ENCODE peak calls at places on chromosomes 2 and 18, in four cellular contexts. O is AG09309, F is neural crest cell, R is mammary epithelial cell. U is an unnamed sample.

GRCh38 chr2:229910832-229911412 is 10.9 kb downstream of the TRIP12 start:
- DNase-seq in O (no peak), F (no peak), R (peak), U (no peak)

GRCh38 chr2:101113441-101114267 is 37.5 kb downstream of the TBC1D8 start:
- DNase-seq in O (peak), F (no peak), R (peak), U (no peak)

GRCh38 chr2:48940606-48941005 is 185.1 kb upstream of the LHCGR start:
- DNase-seq in O (no peak), F (no peak), R (no peak), U (no peak)

GRCh38 chr2:132479140-132479539 is 62.5 kb downstream of the GPR39 start:
- DNase-seq in O (no peak), F (no peak), R (no peak), U (no peak)

GRCh38 chr2:168118733-168119518 is 128.5 kb downstream of the STK39 start:
- DNase-seq in O (peak), F (peak), R (peak), U (peak)

GRCh38 chr2:27887830-27888229 is 2.4 kb downstream of the RBKS start:
- DNase-seq in O (no peak), F (no peak), R (no peak), U (no peak)

GRCh38 chr2:52017836-52018235 is 985.9 kb upstream of the NRXN1 start:
- DNase-seq in O (no peak), F (no peak), R (no peak), U (no peak)

GRCh38 chr2:161586517-161587167 is 37.6 kb upstream of the SLC4A10 start:
- DNase-seq in O (peak), F (no peak), R (no peak), U (no peak)

GRCh38 chr2:224360801-224361251 is 41.1 kb downstream of the FAM124B start:
- DNase-seq in O (no peak), F (no peak), R (peak), U (no peak)

GRCh38 chr2:229586746-229587705 is 127.3 kb downstream of the DNER start:
- DNase-seq in O (peak), F (peak), R (peak), U (peak)

GRCh38 chr2:190315273-190315672 is 4.4 kb downstream of the HIBCH start:
- DNase-seq in O (no peak), F (no peak), R (no peak), U (no peak)

GRCh38 chr2:181224866-181225265 is 232.3 kb upstream of the ITGA4 start:
- DNase-seq in O (no peak), F (no peak), R (no peak), U (no peak)

GRCh38 chr2:57701391-57701791 is 345.2 kb upstream of the VRK2 start:
- DNase-seq in O (no peak), F (no peak), R (no peak), U (no peak)

GRCh38 chr2:179891237-179891636 is 29.8 kb upstream of the ZNF385B start:
- DNase-seq in O (no peak), F (no peak), R (no peak), U (no peak)

GRCh38 chr2:71336802-71337201 is 5.2 kb downstream of the ZNF638 start:
- DNase-seq in O (no peak), F (no peak), R (peak), U (no peak)

GRCh38 chr18:69002233-69002632 is 204.4 kb downstream of the CCDC102B start:
- DNase-seq in O (no peak), F (no peak), R (no peak), U (no peak)
- TF ChIP-seq CTCF in O (no peak), F (peak), R (peak), U (peak)

GRCh38 chr2:20050712-20051517 is 513 bp downstream of the LAPTM4A start:
- DNase-seq in O (no peak), F (peak), R (peak), U (peak)
- TF ChIP-seq CTCF in O (peak), F (no peak), R (no peak), U (peak)

GRCh38 chr2:106109675-106110074 is 84.4 kb downstream of the UXS1 start:
- DNase-seq in O (no peak), F (no peak), R (no peak), U (no peak)

GRCh38 chr2:106106627-106107508 is 87.2 kb downstream of the UXS1 start:
- DNase-seq in O (no peak), F (no peak), R (no peak), U (no peak)

GRCh38 chr2:106108791-106109190 is 85.3 kb downstream of the UXS1 start:
- DNase-seq in O (no peak), F (no peak), R (no peak), U (no peak)

GRCh38 chr2:106107509-106108131 is 86.5 kb downstream of the UXS1 start:
- DNase-seq in O (peak), F (no peak), R (peak), U (no peak)

GRCh38 chr2:106108351-106108750 is 85.8 kb downstream of the UXS1 start:
- DNase-seq in O (no peak), F (no peak), R (no peak), U (no peak)
- TF ChIP-seq CTCF in O (peak), F (no peak), R (peak), U (no peak)

GRCh38 chr2:236818281-236819045 is 248.8 kb downstream of the ACKR3 start:
- DNase-seq in O (no peak), F (no peak), R (no peak), U (no peak)

GRCh38 chr2:236816197-236817170 is 246.9 kb downstream of the ACKR3 start:
- DNase-seq in O (no peak), F (no peak), R (no peak), U (no peak)

GRCh38 chr2:236820763-236821344 is 251.2 kb downstream of the ACKR3 start:
- DNase-seq in O (no peak), F (no peak), R (no peak), U (no peak)

GRCh38 chr2:236815746-236816145 is 246.1 kb downstream of the ACKR3 start:
- DNase-seq in O (no peak), F (no peak), R (no peak), U (no peak)

GRCh38 chr2:236819275-236820002 is 249.8 kb downstream of the ACKR3 start:
- DNase-seq in O (no peak), F (no peak), R (no peak), U (no peak)
- TF ChIP-seq CTCF in O (no peak), F (no peak), R (no peak), U (no peak)

GRCh38 chr2:37418956-37419355 is 74.5 kb downstream of the QPCT start:
- DNase-seq in O (no peak), F (no peak), R (peak), U (no peak)

GRCh38 chr2:37412201-37412600 is 67.8 kb downstream of the QPCT start:
- DNase-seq in O (no peak), F (no peak), R (no peak), U (no peak)

GRCh38 chr2:37414470-37414949 is 70.1 kb downstream of the QPCT start:
- DNase-seq in O (peak), F (no peak), R (peak), U (no peak)

GRCh38 chr2:37417321-37417720 is 72.9 kb downstream of the QPCT start:
- DNase-seq in O (peak), F (no peak), R (no peak), U (no peak)

GRCh38 chr2:37415128-37415817 is 70.8 kb downstream of the QPCT start:
- DNase-seq in O (no peak), F (no peak), R (peak), U (no peak)
- TF ChIP-seq CTCF in O (peak), F (no peak), R (peak), U (no peak)

GRCh38 chr2:24616606-24617005 is 125.6 kb downstream of the NCOA1 start:
- DNase-seq in O (no peak), F (no peak), R (no peak), U (no peak)

GRCh38 chr2:24617431-24617830 is 126.4 kb downstream of the NCOA1 start:
- DNase-seq in O (no peak), F (no peak), R (no peak), U (no peak)

GRCh38 chr2:24611626-24612025 is 120.6 kb downstream of the NCOA1 start:
- DNase-seq in O (no peak), F (no peak), R (no peak), U (no peak)

GRCh38 chr2:24613154-24613814 is 122.2 kb downstream of the NCOA1 start:
- DNase-seq in O (peak), F (peak), R (peak), U (no peak)
- TF ChIP-seq CTCF in O (peak), F (peak), R (peak), U (peak)

GRCh38 chr18:25233582-25234362 is 118.2 kb downstream of the ZNF521 start:
- DNase-seq in O (peak), F (no peak), R (no peak), U (no peak)

GRCh38 chr18:25236736-25237135 is 115.2 kb downstream of the ZNF521 start:
- DNase-seq in O (no peak), F (no peak), R (no peak), U (no peak)

GRCh38 chr18:25234363-25234639 is 117.7 kb downstream of the ZNF521 start:
- DNase-seq in O (no peak), F (no peak), R (no peak), U (no peak)

GRCh38 chr18:25234740-25235345 is 117.1 kb downstream of the ZNF521 start:
- DNase-seq in O (no peak), F (no peak), R (no peak), U (no peak)

GRCh38 chr18:25235648-25236047 is 116.3 kb downstream of the ZNF521 start:
- DNase-seq in O (no peak), F (no peak), R (no peak), U (no peak)
- TF ChIP-seq CTCF in O (no peak), F (no peak), R (no peak), U (no peak)

GRCh38 chr2:59077026-59077425 is 835.9 kb upstream of the FANCL start:
- DNase-seq in O (no peak), F (no peak), R (no peak), U (no peak)

GRCh38 chr2:59083075-59083792 is 842.1 kb upstream of the FANCL start:
- DNase-seq in O (no peak), F (no peak), R (no peak), U (no peak)

GRCh38 chr2:59076079-59076619 is 835.0 kb upstream of the FANCL start:
- DNase-seq in O (no peak), F (no peak), R (no peak), U (no peak)

DNA sequence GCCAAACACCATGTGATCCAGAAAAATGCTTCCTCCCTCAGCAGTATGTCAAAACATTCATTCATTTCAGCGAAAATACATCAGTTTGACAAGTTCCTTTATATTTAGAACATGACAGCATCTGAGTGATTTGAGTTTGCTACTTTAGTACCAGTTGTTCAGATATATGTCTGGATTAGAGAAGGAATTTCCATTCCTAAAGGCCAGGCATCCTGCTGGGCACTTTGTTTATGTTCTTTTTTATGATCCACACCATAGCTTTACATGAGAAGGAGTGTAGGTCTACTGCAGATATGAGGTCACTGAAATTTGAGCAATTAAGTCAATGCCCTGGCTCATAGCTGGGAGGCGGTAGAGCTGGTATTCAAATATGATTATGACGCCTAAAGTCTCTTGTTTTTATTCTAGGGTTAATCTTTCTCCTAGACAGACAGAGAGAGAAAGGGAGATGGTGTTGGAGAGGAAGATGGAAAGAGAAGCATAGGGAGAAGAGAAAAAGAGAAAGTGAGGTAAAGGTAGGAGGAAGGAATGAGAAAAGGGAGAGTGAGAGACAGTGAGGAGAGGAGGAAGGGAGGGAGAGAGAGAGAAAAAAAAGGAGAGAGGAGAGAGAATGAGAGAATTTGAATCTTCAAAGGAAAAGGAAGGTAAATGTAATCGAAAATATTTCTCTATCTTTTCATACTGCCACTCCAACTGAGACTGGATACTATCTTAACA is 839.5 kb upstream of the FANCL start:
- DNase-seq in O (no peak), F (no peak), R (no peak), U (no peak)
- TF ChIP-seq CTCF in O (no peak), F (no peak), R (no peak), U (no peak)

DNA sequence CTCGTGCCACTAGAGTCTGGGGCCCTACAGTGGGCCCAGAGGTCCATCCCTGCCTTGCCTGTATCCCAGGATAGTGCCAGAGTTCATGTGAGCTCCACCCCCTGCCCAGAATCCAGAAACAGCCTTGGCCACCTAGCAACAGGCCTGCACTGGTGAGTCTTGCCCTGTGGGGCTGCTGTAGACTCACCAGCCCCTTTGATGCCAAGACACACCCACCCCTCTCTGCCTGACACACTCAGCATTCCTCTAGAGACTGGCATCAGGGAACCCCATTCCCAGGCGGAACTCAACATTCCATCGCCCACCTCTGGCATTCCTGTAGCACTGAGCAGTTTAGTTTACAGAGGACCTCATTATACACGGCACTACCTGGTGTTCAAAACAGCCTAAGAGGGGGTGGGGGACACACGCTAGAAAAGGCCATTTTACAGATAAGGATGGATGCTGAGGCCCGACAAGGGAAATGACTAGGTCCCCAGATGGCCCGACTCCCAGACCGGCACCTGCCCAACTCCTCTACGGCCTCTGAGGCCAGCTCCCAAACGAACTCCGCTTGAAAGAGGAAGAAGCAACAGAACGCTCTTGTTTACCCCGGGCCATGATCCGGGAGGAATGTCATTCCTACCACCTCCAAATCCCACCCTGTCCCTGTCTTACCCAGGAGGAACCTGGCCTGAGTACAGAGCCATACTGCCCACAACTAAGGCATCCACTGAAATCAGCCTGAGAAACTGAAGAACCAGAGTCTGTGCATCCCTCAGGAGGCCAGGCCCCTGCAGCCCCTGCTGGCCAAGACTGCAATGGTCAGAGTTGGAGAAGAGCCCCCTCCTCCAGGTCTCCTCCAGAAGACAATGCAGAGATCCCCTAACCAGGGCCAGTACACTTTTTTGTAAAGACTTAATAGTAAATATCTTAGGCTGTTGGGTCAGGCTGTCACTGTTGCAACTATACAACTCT is 180.2 kb downstream of the TNS1 start:
- DNase-seq in O (no peak), F (no peak), R (peak), U (no peak)
- TF ChIP-seq CTCF in O (peak), F (no peak), R (peak), U (peak)